ENCODE peak calls at places on chromosomes 1 and 21, in ten cellular contexts. One of them, this sample, is unnamed.

GRCh38 chr21:29232601-29233541 is 65.9 kb upstream of the BACH1 start:
- DNase-seq in heart right ventricle: no peak
- DNase-seq in progenitor cell of endocrine pancreas: no peak
- DNase-seq in lung microvascular endothelial cell: peak; percentile 55
- DNase-seq in MV-4-11: peak; percentile 73
- DNase-seq in NCI-H2029: no peak
- DNase-seq in GM04503: peak; percentile 59
- DNase-seq in NCI-H1436: no peak
- DNase-seq in stimulated activated CD8-positive, alpha-beta memory T cell treated with anti-CD3 and anti-CD28 coated beads, Interleukin-4, amount 100 ng/mL, for 4 hours: no peak
- DNase-seq in neural crest cell: no peak
- DNase-seq in this sample: no peak

GRCh38 chr1:218867941-218868656 is 305.6 kb upstream of the LYPLAL1 start:
- DNase-seq in progenitor cell of endocrine pancreas: no peak
- DNase-seq in stimulated activated CD8-positive, alpha-beta memory T cell treated with anti-CD3 and anti-CD28 coated beads, Interleukin-4, amount 100 ng/mL, for 4 hours: no peak
- DNase-seq in neural crest cell: no peak
- DNase-seq in NCI-H1436: no peak
- DNase-seq in NCI-H2029: no peak
- DNase-seq in lung microvascular endothelial cell: no peak
- DNase-seq in MV-4-11: no peak
- DNase-seq in heart right ventricle: no peak
- DNase-seq in GM04503: no peak
- DNase-seq in this sample: no peak

GRCh38 chr1:175887521-175887920 is 144.1 kb upstream of the TNR start:
- DNase-seq in GM04503: no peak
- DNase-seq in heart right ventricle: no peak
- DNase-seq in MV-4-11: no peak
- DNase-seq in lung microvascular endothelial cell: no peak
- DNase-seq in NCI-H1436: no peak
- DNase-seq in NCI-H2029: no peak
- DNase-seq in stimulated activated CD8-positive, alpha-beta memory T cell treated with anti-CD3 and anti-CD28 coated beads, Interleukin-4, amount 100 ng/mL, for 4 hours: no peak
- DNase-seq in neural crest cell: no peak
- DNase-seq in progenitor cell of endocrine pancreas: no peak
- DNase-seq in this sample: no peak

GRCh38 chr1:155938220-155938627 is 3.2 kb upstream of the RXFP4 start:
- DNase-seq in NCI-H1436: peak; percentile 66
- DNase-seq in progenitor cell of endocrine pancreas: no peak
- DNase-seq in lung microvascular endothelial cell: peak; percentile 78
- DNase-seq in stimulated activated CD8-positive, alpha-beta memory T cell treated with anti-CD3 and anti-CD28 coated beads, Interleukin-4, amount 100 ng/mL, for 4 hours: no peak
- DNase-seq in neural crest cell: no peak
- DNase-seq in heart right ventricle: no peak
- DNase-seq in NCI-H2029: peak; percentile 25
- DNase-seq in MV-4-11: peak; percentile 70
- DNase-seq in GM04503: no peak
- DNase-seq in this sample: peak; percentile 57

GRCh38 chr1:67945733-67946374 is 104.6 kb downstream of the DIRAS3 start:
- DNase-seq in stimulated activated CD8-positive, alpha-beta memory T cell treated with anti-CD3 and anti-CD28 coated beads, Interleukin-4, amount 100 ng/mL, for 4 hours: no peak
- DNase-seq in GM04503: no peak
- DNase-seq in heart right ventricle: peak; percentile 29
- DNase-seq in NCI-H2029: peak; percentile 13
- DNase-seq in MV-4-11: no peak
- DNase-seq in lung microvascular endothelial cell: no peak
- DNase-seq in NCI-H1436: peak; percentile 63
- DNase-seq in neural crest cell: peak; percentile 7
- DNase-seq in progenitor cell of endocrine pancreas: no peak
- DNase-seq in this sample: no peak

GRCh38 chr1:153534933-153535663 is 693 bp downstream of the S100A6 start:
- DNase-seq in NCI-H2029: no peak
- DNase-seq in lung microvascular endothelial cell: peak; percentile 53
- DNase-seq in neural crest cell: no peak
- DNase-seq in heart right ventricle: no peak
- DNase-seq in GM04503: no peak
- DNase-seq in progenitor cell of endocrine pancreas: no peak
- DNase-seq in stimulated activated CD8-positive, alpha-beta memory T cell treated with anti-CD3 and anti-CD28 coated beads, Interleukin-4, amount 100 ng/mL, for 4 hours: no peak
- DNase-seq in MV-4-11: peak; percentile 30
- DNase-seq in NCI-H1436: no peak
- DNase-seq in this sample: no peak

GRCh38 chr1:162175393-162175792 is 105.9 kb downstream of the NOS1AP start:
- DNase-seq in GM04503: no peak
- DNase-seq in NCI-H1436: no peak
- DNase-seq in progenitor cell of endocrine pancreas: no peak
- DNase-seq in neural crest cell: no peak
- DNase-seq in lung microvascular endothelial cell: no peak
- DNase-seq in heart right ventricle: no peak
- DNase-seq in NCI-H2029: no peak
- DNase-seq in stimulated activated CD8-positive, alpha-beta memory T cell treated with anti-CD3 and anti-CD28 coated beads, Interleukin-4, amount 100 ng/mL, for 4 hours: no peak
- DNase-seq in MV-4-11: no peak
- DNase-seq in this sample: no peak

GRCh38 chr1:67722292-67722944 is 37.4 kb downstream of the GADD45A start:
- DNase-seq in neural crest cell: no peak
- DNase-seq in heart right ventricle: no peak
- DNase-seq in MV-4-11: no peak
- DNase-seq in lung microvascular endothelial cell: no peak
- DNase-seq in progenitor cell of endocrine pancreas: no peak
- DNase-seq in stimulated activated CD8-positive, alpha-beta memory T cell treated with anti-CD3 and anti-CD28 coated beads, Interleukin-4, amount 100 ng/mL, for 4 hours: no peak
- DNase-seq in GM04503: no peak
- DNase-seq in NCI-H1436: no peak
- DNase-seq in NCI-H2029: no peak
- DNase-seq in this sample: no peak

GRCh38 chr1:115593365-115594259 is 48.2 kb upstream of the VANGL1 start:
- DNase-seq in progenitor cell of endocrine pancreas: no peak
- DNase-seq in neural crest cell: no peak
- DNase-seq in GM04503: no peak
- DNase-seq in MV-4-11: no peak
- DNase-seq in NCI-H1436: no peak
- DNase-seq in lung microvascular endothelial cell: no peak
- DNase-seq in stimulated activated CD8-positive, alpha-beta memory T cell treated with anti-CD3 and anti-CD28 coated beads, Interleukin-4, amount 100 ng/mL, for 4 hours: no peak
- DNase-seq in NCI-H2029: no peak
- DNase-seq in heart right ventricle: no peak
- DNase-seq in this sample: no peak

GRCh38 chr1:97553975-97554374 is 366.9 kb downstream of the DPYD start:
- DNase-seq in lung microvascular endothelial cell: no peak
- DNase-seq in NCI-H2029: no peak
- DNase-seq in heart right ventricle: no peak
- DNase-seq in MV-4-11: no peak
- DNase-seq in progenitor cell of endocrine pancreas: no peak
- DNase-seq in NCI-H1436: peak; percentile 31
- DNase-seq in GM04503: no peak
- DNase-seq in stimulated activated CD8-positive, alpha-beta memory T cell treated with anti-CD3 and anti-CD28 coated beads, Interleukin-4, amount 100 ng/mL, for 4 hours: no peak
- DNase-seq in neural crest cell: no peak
- DNase-seq in this sample: no peak

GRCh38 chr1:3601743-3602142 is 9.6 kb downstream of the MEGF6 start:
- DNase-seq in neural crest cell: no peak
- DNase-seq in heart right ventricle: no peak
- DNase-seq in MV-4-11: no peak
- DNase-seq in NCI-H2029: no peak
- DNase-seq in stimulated activated CD8-positive, alpha-beta memory T cell treated with anti-CD3 and anti-CD28 coated beads, Interleukin-4, amount 100 ng/mL, for 4 hours: no peak
- DNase-seq in progenitor cell of endocrine pancreas: no peak
- DNase-seq in lung microvascular endothelial cell: no peak
- DNase-seq in NCI-H1436: no peak
- DNase-seq in GM04503: no peak
- DNase-seq in this sample: no peak